ENCODE peak calls at places on chromosomes 12 and 14, in nine cellular contexts. One of them, this sample, is unnamed.

GRCh38 chr12:88251798-88252197 is 109.7 kb downstream of the TMTC3 start:
- DNase-seq in AG09319: peak
- DNase-seq in T-helper 1 cell: no peak
- DNase-seq in activated T-helper 1 cell treated with anti-CD3 and anti-CD28 coated beads, Interleukin-2, amount 50 U/mL, for 16 hours: no peak
- DNase-seq in IMR-90: peak
- DNase-seq in BE2C: no peak
- DNase-seq in cardiac fibroblast: no peak
- DNase-seq in mesenchymal stem cell: no peak
- DNase-seq in lower leg skin: no peak
- DNase-seq in this sample: no peak

GRCh38 chr14:74314576-74314975 is 11.8 kb upstream of the ABCD4 start:
- DNase-seq in activated T-helper 1 cell treated with anti-CD3 and anti-CD28 coated beads, Interleukin-2, amount 50 U/mL, for 16 hours: no peak
- DNase-seq in T-helper 1 cell: no peak
- DNase-seq in AG09319: no peak
- DNase-seq in mesenchymal stem cell: no peak
- DNase-seq in BE2C: no peak
- DNase-seq in lower leg skin: no peak
- DNase-seq in cardiac fibroblast: no peak
- DNase-seq in IMR-90: no peak
- DNase-seq in this sample: no peak

GRCh38 chr14:30528119-30528518 is 30.8 kb upstream of the G2E3 start:
- DNase-seq in AG09319: no peak
- DNase-seq in cardiac fibroblast: no peak
- DNase-seq in IMR-90: no peak
- DNase-seq in lower leg skin: no peak
- DNase-seq in activated T-helper 1 cell treated with anti-CD3 and anti-CD28 coated beads, Interleukin-2, amount 50 U/mL, for 16 hours: no peak
- DNase-seq in BE2C: no peak
- DNase-seq in mesenchymal stem cell: no peak
- DNase-seq in T-helper 1 cell: no peak
- DNase-seq in this sample: no peak

GRCh38 chr14:101729382-101729781 is 32.1 kb upstream of the PPP2R5C start:
- DNase-seq in mesenchymal stem cell: no peak
- DNase-seq in activated T-helper 1 cell treated with anti-CD3 and anti-CD28 coated beads, Interleukin-2, amount 50 U/mL, for 16 hours: no peak
- DNase-seq in AG09319: no peak
- DNase-seq in cardiac fibroblast: no peak
- DNase-seq in T-helper 1 cell: no peak
- DNase-seq in BE2C: no peak
- DNase-seq in lower leg skin: no peak
- DNase-seq in IMR-90: no peak
- DNase-seq in this sample: no peak

GRCh38 chr12:49644620-49644994 is 21.2 kb downstream of the PRPF40B start:
- DNase-seq in AG09319: peak
- DNase-seq in BE2C: peak
- DNase-seq in activated T-helper 1 cell treated with anti-CD3 and anti-CD28 coated beads, Interleukin-2, amount 50 U/mL, for 16 hours: peak
- DNase-seq in mesenchymal stem cell: peak
- DNase-seq in IMR-90: peak
- DNase-seq in cardiac fibroblast: peak
- DNase-seq in lower leg skin: peak
- DNase-seq in T-helper 1 cell: peak
- DNase-seq in this sample: peak

GRCh38 chr12:124640096-124640495 is 72.7 kb upstream of the NCOR2 start:
- DNase-seq in mesenchymal stem cell: peak
- DNase-seq in activated T-helper 1 cell treated with anti-CD3 and anti-CD28 coated beads, Interleukin-2, amount 50 U/mL, for 16 hours: no peak
- DNase-seq in AG09319: no peak
- DNase-seq in IMR-90: peak
- DNase-seq in BE2C: no peak
- DNase-seq in T-helper 1 cell: no peak
- DNase-seq in lower leg skin: no peak
- DNase-seq in cardiac fibroblast: peak
- DNase-seq in this sample: no peak

GRCh38 chr14:44914849-44915248 is 46.9 kb downstream of the KLHL28 start:
- DNase-seq in T-helper 1 cell: no peak
- DNase-seq in mesenchymal stem cell: no peak
- DNase-seq in activated T-helper 1 cell treated with anti-CD3 and anti-CD28 coated beads, Interleukin-2, amount 50 U/mL, for 16 hours: no peak
- DNase-seq in cardiac fibroblast: peak
- DNase-seq in BE2C: no peak
- DNase-seq in AG09319: no peak
- DNase-seq in IMR-90: peak
- DNase-seq in lower leg skin: no peak
- DNase-seq in this sample: no peak

GRCh38 chr12:3651585-3652424 is 101.1 kb downstream of the CRACR2A start:
- DNase-seq in BE2C: no peak
- DNase-seq in T-helper 1 cell: no peak
- DNase-seq in cardiac fibroblast: no peak
- DNase-seq in activated T-helper 1 cell treated with anti-CD3 and anti-CD28 coated beads, Interleukin-2, amount 50 U/mL, for 16 hours: no peak
- DNase-seq in AG09319: no peak
- DNase-seq in mesenchymal stem cell: no peak
- DNase-seq in IMR-90: no peak
- DNase-seq in lower leg skin: no peak
- DNase-seq in this sample: no peak

GRCh38 chr12:645563-646071 is 17.6 kb downstream of the NINJ2 start:
- DNase-seq in IMR-90: peak
- DNase-seq in BE2C: no peak
- DNase-seq in cardiac fibroblast: peak
- DNase-seq in lower leg skin: peak
- DNase-seq in mesenchymal stem cell: peak
- DNase-seq in AG09319: no peak
- DNase-seq in activated T-helper 1 cell treated with anti-CD3 and anti-CD28 coated beads, Interleukin-2, amount 50 U/mL, for 16 hours: no peak
- DNase-seq in T-helper 1 cell: no peak
- DNase-seq in this sample: no peak

GRCh38 chr14:64387232-64387737 is 868 bp upstream of the MTHFD1 start:
- DNase-seq in BE2C: no peak
- DNase-seq in IMR-90: peak
- DNase-seq in activated T-helper 1 cell treated with anti-CD3 and anti-CD28 coated beads, Interleukin-2, amount 50 U/mL, for 16 hours: no peak
- DNase-seq in AG09319: no peak
- DNase-seq in mesenchymal stem cell: peak
- DNase-seq in cardiac fibroblast: peak
- DNase-seq in T-helper 1 cell: no peak
- DNase-seq in lower leg skin: no peak
- DNase-seq in this sample: peak

GRCh38 chr12:81518638-81519037 is 240.5 kb downstream of the PPFIA2 start:
- DNase-seq in lower leg skin: no peak
- DNase-seq in AG09319: no peak
- DNase-seq in IMR-90: no peak
- DNase-seq in BE2C: no peak
- DNase-seq in activated T-helper 1 cell treated with anti-CD3 and anti-CD28 coated beads, Interleukin-2, amount 50 U/mL, for 16 hours: no peak
- DNase-seq in mesenchymal stem cell: no peak
- DNase-seq in T-helper 1 cell: no peak
- DNase-seq in cardiac fibroblast: no peak
- DNase-seq in this sample: no peak

GRCh38 chr14:85519661-85520305 is 10.2 kb upstream of the FLRT2 start:
- DNase-seq in cardiac fibroblast: peak
- DNase-seq in lower leg skin: no peak
- DNase-seq in BE2C: no peak
- DNase-seq in T-helper 1 cell: no peak
- DNase-seq in mesenchymal stem cell: no peak
- DNase-seq in activated T-helper 1 cell treated with anti-CD3 and anti-CD28 coated beads, Interleukin-2, amount 50 U/mL, for 16 hours: no peak
- DNase-seq in AG09319: no peak
- DNase-seq in IMR-90: no peak
- DNase-seq in this sample: no peak

GRCh38 chr14:23569443-23570151 is 2.0 kb upstream of the AP1G2 start:
- DNase-seq in AG09319: no peak
- DNase-seq in mesenchymal stem cell: no peak
- DNase-seq in IMR-90: no peak
- DNase-seq in BE2C: peak
- DNase-seq in cardiac fibroblast: no peak
- DNase-seq in lower leg skin: no peak
- DNase-seq in T-helper 1 cell: no peak
- DNase-seq in activated T-helper 1 cell treated with anti-CD3 and anti-CD28 coated beads, Interleukin-2, amount 50 U/mL, for 16 hours: no peak
- DNase-seq in this sample: peak

GRCh38 chr12:8950702-8951478 is 1.4 kb upstream of the M6PR start:
- DNase-seq in mesenchymal stem cell: peak
- DNase-seq in AG09319: no peak
- DNase-seq in T-helper 1 cell: no peak
- DNase-seq in lower leg skin: no peak
- DNase-seq in cardiac fibroblast: peak
- DNase-seq in IMR-90: no peak
- DNase-seq in activated T-helper 1 cell treated with anti-CD3 and anti-CD28 coated beads, Interleukin-2, amount 50 U/mL, for 16 hours: no peak
- DNase-seq in BE2C: no peak
- DNase-seq in this sample: no peak

GRCh38 chr14:20501346-20501745 is 4.0 kb upstream of the RNASE10 start:
- DNase-seq in AG09319: no peak
- DNase-seq in T-helper 1 cell: no peak
- DNase-seq in mesenchymal stem cell: no peak
- DNase-seq in activated T-helper 1 cell treated with anti-CD3 and anti-CD28 coated beads, Interleukin-2, amount 50 U/mL, for 16 hours: no peak
- DNase-seq in IMR-90: peak
- DNase-seq in lower leg skin: no peak
- DNase-seq in cardiac fibroblast: peak
- DNase-seq in BE2C: no peak
- DNase-seq in this sample: no peak